ENCODE peak calls at places on chromosomes 6 and 20, in ten cellular contexts. D is upper lobe of right lung; L is psoas muscle; S is AG04450; U is tibial artery; P is lung; H is hepatocyte; A is lower lobe of right lung; B is right cardiac atrium; E is CD8-positive, alpha-beta memory T cell. Q is an unnamed sample.

GRCh38 chr6:52499026-52499425 is 77.8 kb downstream of the TRAM2 start:
- DNase-seq in P (no peak), S (no peak), U (no peak), E (no peak), L (no peak), B (no peak), H (no peak), D (no peak), A (no peak), Q (no peak)

GRCh38 chr20:5975778-5976177 is 25.3 kb downstream of the MCM8 start:
- DNase-seq in D (no peak), H (no peak), L (no peak), B (no peak), S (no peak), E (no peak), U (no peak), A (no peak), P (no peak), Q (no peak)

GRCh38 chr6:48671506-48671905 is 560.5 kb upstream of the PTCHD4 start:
- DNase-seq in S (no peak), U (no peak), B (no peak), H (no peak), A (no peak), E (no peak), P (no peak), D (no peak), L (no peak), Q (no peak)

GRCh38 chr6:24524801-24525200 is 30.0 kb downstream of the ALDH5A1 start:
- DNase-seq in U (no peak), P (no peak), A (no peak), H (peak; percentile 56), S (peak; percentile 15), D (no peak), B (no peak), E (no peak), L (no peak), Q (no peak)

GRCh38 chr6:144215402-144215931 is 65.2 kb downstream of the STX11 start:
- DNase-seq in L (peak; percentile 63), S (no peak), U (no peak), H (peak; percentile 32), B (peak; percentile 27), P (no peak), E (peak; percentile 49), D (peak; percentile 70), A (peak; percentile 62), Q (peak; percentile 64)

GRCh38 chr6:111210074-111210729 is 122.9 kb downstream of the SLC16A10 start:
- DNase-seq in P (no peak), B (no peak), U (no peak), S (peak; percentile 16), L (no peak), E (no peak), D (no peak), H (peak; percentile 75), A (no peak), Q (no peak)

GRCh38 chr6:106747139-106747538 is 117.8 kb downstream of the QRSL1 start:
- DNase-seq in H (no peak), U (no peak), B (no peak), D (no peak), A (no peak), L (no peak), S (no peak), P (no peak), E (no peak), Q (no peak)

GRCh38 chr6:139230421-139230840 is 61.4 kb downstream of the TXLNB start:
- DNase-seq in U (no peak), E (no peak), S (no peak), A (no peak), L (no peak), H (peak; percentile 28), D (no peak), P (no peak), B (no peak), Q (no peak)

GRCh38 chr20:3727333-3728035 is 5.0 kb upstream of the HSPA12B start:
- DNase-seq in E (peak; percentile 5), B (no peak), L (peak; percentile 39), H (no peak), A (no peak), S (no peak), D (peak; percentile 36), U (peak; percentile 66), P (no peak), Q (no peak)

GRCh38 chr6:81859884-81860283 is 107.4 kb upstream of the TENT5A start:
- DNase-seq in S (no peak), E (no peak), A (no peak), L (no peak), P (no peak), H (no peak), B (peak; percentile 70), D (no peak), U (peak; percentile 50), Q (peak; percentile 83)

GRCh38 chr20:5719861-5720401 is 30.3 kb upstream of the SHLD1 start:
- DNase-seq in B (no peak), P (no peak), D (no peak), E (peak; percentile 53), L (no peak), H (no peak), S (no peak), U (no peak), A (no peak), Q (no peak)

GRCh38 chr6:92820531-92820930 is 598.8 kb downstream of the EPHA7 start:
- DNase-seq in A (no peak), U (no peak), L (no peak), H (no peak), P (no peak), E (no peak), S (no peak), D (no peak), B (no peak), Q (no peak)

GRCh38 chr20:62979310-62979709 is 26.8 kb downstream of the SLC17A9 start:
- DNase-seq in L (no peak), U (no peak), A (no peak), B (no peak), D (no peak), H (no peak), P (no peak), S (no peak), E (no peak), Q (no peak)
- H3K27me3 ChIP-seq in L (no peaks in the 10 kb centered on the region), U (peaks cover 99% of the 10 kb centered on the region), A (peaks cover 91% of the 10 kb centered on the region), B (no peaks in the 10 kb centered on the region), D (peaks cover 90% of the 10 kb centered on the region), H (peaks cover 43% of the 10 kb centered on the region), P (no peaks in the 10 kb centered on the region), S (peaks cover 56% of the 10 kb centered on the region), E (peaks cover 57% of the 10 kb centered on the region), Q (no peaks in the 10 kb centered on the region)

DNA sequence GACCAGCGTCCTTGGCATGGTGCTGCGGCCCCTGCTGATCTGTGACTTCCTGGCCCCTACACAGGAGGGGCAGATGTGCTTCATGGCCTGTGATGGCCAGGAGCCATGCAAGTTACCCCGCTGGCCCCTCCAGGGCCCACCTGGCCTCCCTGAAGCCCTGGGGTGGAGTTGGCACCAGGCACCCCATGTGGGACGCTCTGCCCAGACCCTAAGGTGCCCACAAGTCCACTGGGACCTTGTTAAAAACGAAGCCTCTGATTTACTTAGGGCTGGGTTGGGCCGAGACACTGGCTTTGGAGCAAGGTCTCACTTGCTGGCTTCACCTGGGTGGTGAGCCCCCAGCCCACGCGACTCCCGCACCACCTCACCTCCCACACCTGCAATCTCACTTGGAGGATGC is 139.0 kb downstream of the PHACTR3 start:
- DNase-seq in L (no peak), D (no peak), U (no peak), E (no peak), P (no peak), H (no peak), A (no peak), S (no peak), B (no peak), Q (no peak)
- H3K9me3 ChIP-seq in L (no peaks in the 10 kb centered on the region), D (no peaks in the 10 kb centered on the region), U (no peaks in the 10 kb centered on the region), E (no peaks in the 10 kb centered on the region), P (no peaks in the 10 kb centered on the region), H (no peaks in the 10 kb centered on the region), A (no peaks in the 10 kb centered on the region), S (peaks cover 50% of the 10 kb centered on the region), B (no peaks in the 10 kb centered on the region), Q (no peaks in the 10 kb centered on the region)

DNA sequence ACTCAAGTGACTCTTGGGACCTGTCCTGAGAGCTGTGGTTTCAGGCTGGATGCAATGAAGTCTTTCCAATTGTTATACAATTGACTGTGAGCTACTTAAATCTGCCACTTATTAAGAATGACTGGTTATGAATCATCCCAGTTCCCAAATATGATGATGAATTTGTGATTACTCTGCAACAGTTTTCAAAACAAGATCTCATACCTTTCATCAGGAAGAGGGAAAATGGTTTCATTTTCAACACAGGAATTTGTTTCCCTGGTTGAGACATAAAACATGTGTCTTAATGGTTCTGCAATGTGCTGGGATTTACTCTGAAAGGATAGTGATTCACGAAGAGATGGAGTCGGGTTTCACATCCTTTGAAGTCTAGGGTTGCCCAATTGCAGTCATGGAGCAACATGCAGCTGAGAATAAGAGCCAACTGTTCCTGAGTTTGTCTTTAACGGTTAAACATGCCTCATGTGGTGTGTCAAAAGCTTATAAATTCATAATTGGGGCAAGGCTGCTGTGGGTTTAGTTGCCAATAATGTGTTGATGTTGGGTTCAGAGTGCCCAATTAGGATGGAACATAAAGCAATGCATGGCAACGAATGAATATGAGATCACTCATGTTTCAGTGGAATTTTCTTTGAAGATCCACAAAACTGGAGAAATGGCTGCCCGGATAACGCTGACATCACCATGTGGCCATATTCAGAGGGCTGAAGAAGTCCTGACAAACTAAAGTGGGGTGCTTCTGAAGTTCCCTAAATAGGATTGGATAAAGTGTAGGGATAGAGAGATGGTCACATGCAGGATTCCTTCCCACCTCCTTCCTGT is 41.0 kb downstream of the CYP24A1 start:
- DNase-seq in E (no peak), D (no peak), U (peak; percentile 58), P (peak; percentile 52), B (peak; percentile 19), L (no peak), S (peak; percentile 94), H (peak; percentile 86), A (no peak), Q (no peak)
- H3K27ac ChIP-seq in E (no peak overlapping the region), D (peak overlapping the region; percentile 43), U (no peak overlapping the region), P (peak overlapping the region; percentile 48), B (no peak overlapping the region), L (peak overlapping the region; percentile 50), S (peak overlapping the region; percentile 86), H (peak overlapping the region; percentile 85), A (peak overlapping the region; percentile 28), Q (no peak overlapping the region)

GRCh38 chr20:46056027-46056833 is 27.2 kb downstream of the SLC12A5 start:
- DNase-seq in P (no peak), A (no peak), E (no peak), S (no peak), H (no peak), B (no peak), D (no peak), U (no peak), L (no peak), Q (no peak)
- H3K27me3 ChIP-seq in P (no peaks in the 10 kb centered on the region), A (peaks cover 31% of the 10 kb centered on the region), E (no peaks in the 10 kb centered on the region), S (peaks cover 9% of the 10 kb centered on the region), H (peaks cover 19% of the 10 kb centered on the region), B (no peaks in the 10 kb centered on the region), D (peaks cover 30% of the 10 kb centered on the region), U (peaks cover 16% of the 10 kb centered on the region), L (no peaks in the 10 kb centered on the region), Q (no peaks in the 10 kb centered on the region)

GRCh38 chr6:100451577-100451976 is 13.1 kb downstream of the SIM1 start:
- DNase-seq in S (no peak), L (no peak), D (no peak), H (no peak), A (no peak), P (no peak), E (no peak), B (no peak), U (no peak), Q (no peak)
- H3K9me3 ChIP-seq in S (peaks cover 25% of the 10 kb centered on the region), L (no peaks in the 10 kb centered on the region), D (no peaks in the 10 kb centered on the region), H (no peaks in the 10 kb centered on the region), A (no peaks in the 10 kb centered on the region), P (peaks cover 39% of the 10 kb centered on the region), E (no peaks in the 10 kb centered on the region), B (no peaks in the 10 kb centered on the region), U (peaks cover 8% of the 10 kb centered on the region), Q (peaks cover 6% of the 10 kb centered on the region)

Q was measured in aorta.